ENCODE peak calls at places on chromosomes 2 and 18, in seven cellular contexts. G is PC-3, R is kidney, Y is neural progenitor cell, Q is mammary epithelial cell, K is GM20000, J is Calu3. V is an unnamed sample.

GRCh38 chr2:23843051-23843976 is 83.6 kb downstream of the ATAD2B start:
- DNase-seq in G (no peak), R (no peak), Y (no peak), Q (no peak), K (no peak), J (no peak), V (no peak)

GRCh38 chr2:129797489-129798300 is 181.8 kb upstream of the RAB6C start:
- DNase-seq in G (no peak), R (no peak), Y (no peak), Q (no peak), K (no peak), J (no peak), V (no peak)

GRCh38 chr18:7480853-7481252 is 86.3 kb upstream of the PTPRM start:
- DNase-seq in G (no peak), R (no peak), Y (no peak), Q (no peak), K (no peak), J (no peak), V (no peak)

GRCh38 chr18:67600181-67600631 is 83.7 kb upstream of the DSEL start:
- DNase-seq in G (peak; percentile 70), R (no peak), Y (no peak), Q (peak; percentile 38), K (no peak), J (peak; percentile 63), V (no peak)

GRCh38 chr2:212037062-212037461 is 501.5 kb downstream of the ERBB4 start:
- DNase-seq in G (no peak), R (no peak), Y (no peak), Q (no peak), K (no peak), J (no peak), V (no peak)

GRCh38 chr2:227761734-227762476 is 16.2 kb downstream of the SCYGR8 start:
- DNase-seq in G (no peak), R (no peak), Y (no peak), Q (no peak), K (no peak), J (peak; percentile 34), V (no peak)

GRCh38 chr18:48991299-48992055 is 40.7 kb upstream of the SMAD7 start:
- DNase-seq in G (peak; percentile 51), R (peak; percentile 67), Y (no peak), Q (peak; percentile 22), K (no peak), J (no peak), V (peak; percentile 60)

GRCh38 chr2:236912316-236913153 is 173.2 kb upstream of the COPS8 start:
- DNase-seq in G (no peak), R (no peak), Y (no peak), Q (no peak), K (no peak), J (no peak), V (no peak)

GRCh38 chr2:133293544-133294270 is 274.6 kb downstream of the NCKAP5 start:
- DNase-seq in G (no peak), R (no peak), Y (no peak), Q (no peak), K (no peak), J (no peak), V (no peak)

GRCh38 chr2:14720739-14721138 is 88.2 kb downstream of the LRATD1 start:
- DNase-seq in G (no peak), R (no peak), Y (no peak), Q (no peak), K (no peak), J (no peak), V (no peak)

GRCh38 chr2:60216452-60216995 is 336.9 kb downstream of the BCL11A start:
- DNase-seq in G (no peak), R (no peak), Y (no peak), Q (peak; percentile 9), K (no peak), J (no peak), V (peak; percentile 3)

GRCh38 chr2:217182996-217183395 is 323.1 kb upstream of the TNP1 start:
- DNase-seq in G (no peak), R (no peak), Y (no peak), Q (no peak), K (no peak), J (no peak), V (no peak)

GRCh38 chr2:134232461-134232860 is 21.4 kb upstream of the MGAT5 start:
- DNase-seq in G (no peak), R (no peak), Y (no peak), Q (no peak), K (no peak), J (no peak), V (no peak)

GRCh38 chr2:241150660-241151530 is 628 bp downstream of the PPP1R7 start:
- DNase-seq in G (no peak), R (peak; percentile 50), Y (peak; percentile 13), Q (no peak), K (no peak), J (no peak), V (no peak)

GRCh38 chr2:42601076-42601475 is 32.6 kb downstream of the MTA3 start:
- DNase-seq in G (peak; percentile 3), R (no peak), Y (no peak), Q (no peak), K (no peak), J (no peak), V (no peak)

GRCh38 chr2:42602937-42603219 is 34.4 kb downstream of the MTA3 start:
- DNase-seq in G (no peak), R (no peak), Y (no peak), Q (no peak), K (no peak), J (no peak), V (no peak)

GRCh38 chr2:42602218-42602936 is 33.9 kb downstream of the MTA3 start:
- DNase-seq in G (peak; percentile 10), R (no peak), Y (no peak), Q (no peak), K (no peak), J (no peak), V (no peak)

GRCh38 chr2:42593282-42593681 is 24.9 kb downstream of the MTA3 start:
- DNase-seq in G (no peak), R (no peak), Y (no peak), Q (no peak), K (no peak), J (no peak), V (no peak)

DNA sequence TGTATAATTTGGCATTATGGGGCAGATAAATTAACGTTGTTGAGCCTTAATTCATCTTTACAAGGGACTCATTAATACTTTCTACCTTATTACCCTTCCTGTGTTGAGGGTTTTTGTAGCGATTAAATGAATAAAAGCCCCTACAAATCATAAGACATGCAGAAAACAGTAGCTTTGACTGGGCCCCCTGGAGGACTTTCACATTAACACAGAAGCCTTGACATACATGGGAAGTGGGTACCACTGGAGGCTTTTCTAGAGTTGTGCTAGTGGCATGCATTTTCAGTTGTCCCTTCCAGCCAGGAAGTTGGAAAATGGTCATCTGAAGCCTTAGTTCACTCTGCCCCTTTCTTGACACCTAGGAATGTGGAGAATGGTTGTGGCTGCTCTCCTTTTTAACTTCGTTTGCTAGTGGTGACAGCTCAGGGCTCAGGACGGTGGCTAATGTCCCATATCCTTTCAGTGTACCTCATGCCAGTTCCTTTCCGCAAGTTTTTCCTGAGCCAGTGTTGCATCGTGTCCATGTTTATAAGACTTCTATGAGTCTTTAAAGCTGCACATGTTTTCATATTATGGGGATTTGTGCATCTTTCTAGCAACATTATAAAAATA is 30.3 kb downstream of the MTA3 start:
- DNase-seq in G (peak; percentile 10), R (no peak), Y (no peak), Q (no peak), K (no peak), J (no peak), V (no peak)
- TF ChIP-seq CTCF in G (peak; percentile 45), R (no peak), Y (peak; percentile 23), Q (no peak), K (no peak), J (no peak), V (no peak)

GRCh38 chr18:36211612-36212065 is 24.3 kb downstream of the MOCOS start:
- DNase-seq in G (no peak), R (no peak), Y (no peak), Q (peak; percentile 82), K (no peak), J (no peak), V (no peak)

GRCh38 chr18:36214811-36215210 is 27.5 kb downstream of the MOCOS start:
- DNase-seq in G (no peak), R (no peak), Y (no peak), Q (no peak), K (no peak), J (no peak), V (no peak)

GRCh38 chr18:36212978-36213303 is 25.6 kb downstream of the MOCOS start:
- DNase-seq in G (no peak), R (no peak), Y (no peak), Q (no peak), K (no peak), J (no peak), V (no peak)

GRCh38 chr18:36215577-36215976 is 28.3 kb downstream of the MOCOS start:
- DNase-seq in G (no peak), R (no peak), Y (no peak), Q (no peak), K (no peak), J (no peak), V (no peak)

GRCh38 chr18:36212301-36212977 is 25.1 kb downstream of the MOCOS start:
- DNase-seq in G (no peak), R (no peak), Y (peak; percentile 27), Q (no peak), K (no peak), J (no peak), V (no peak)
- TF ChIP-seq CTCF in G (no peak), R (no peak), Y (peak; percentile 13), Q (no peak), K (no peak), J (no peak), V (no peak)

DNA sequence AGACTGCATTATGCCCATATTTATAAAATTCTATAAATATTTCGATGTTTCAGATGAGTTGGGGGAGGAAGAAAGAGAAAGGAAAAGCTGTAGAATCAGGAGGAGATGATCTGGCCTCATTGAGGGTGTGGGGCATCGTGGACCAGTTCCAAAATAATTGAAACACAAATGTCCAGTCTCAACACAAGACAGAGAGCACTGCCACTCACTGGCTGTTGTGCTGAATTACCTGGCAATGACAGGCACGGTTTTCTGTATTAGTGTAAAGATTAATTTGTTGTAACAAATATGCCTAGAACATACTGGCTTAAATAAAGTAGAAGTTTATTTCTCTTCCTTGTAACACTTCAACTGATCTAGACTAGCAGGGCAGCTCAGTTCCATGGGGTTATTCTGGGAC is 24.1 kb downstream of the POLE4 start:
- DNase-seq in G (peak; percentile 53), R (no peak), Y (no peak), Q (peak; percentile 12), K (no peak), J (no peak), V (peak; percentile 55)
- TF ChIP-seq CTCF in G (peak; percentile 72), R (no peak), Y (peak; percentile 17), Q (peak; percentile 30), K (no peak), J (no peak), V (peak; percentile 43)

DNA sequence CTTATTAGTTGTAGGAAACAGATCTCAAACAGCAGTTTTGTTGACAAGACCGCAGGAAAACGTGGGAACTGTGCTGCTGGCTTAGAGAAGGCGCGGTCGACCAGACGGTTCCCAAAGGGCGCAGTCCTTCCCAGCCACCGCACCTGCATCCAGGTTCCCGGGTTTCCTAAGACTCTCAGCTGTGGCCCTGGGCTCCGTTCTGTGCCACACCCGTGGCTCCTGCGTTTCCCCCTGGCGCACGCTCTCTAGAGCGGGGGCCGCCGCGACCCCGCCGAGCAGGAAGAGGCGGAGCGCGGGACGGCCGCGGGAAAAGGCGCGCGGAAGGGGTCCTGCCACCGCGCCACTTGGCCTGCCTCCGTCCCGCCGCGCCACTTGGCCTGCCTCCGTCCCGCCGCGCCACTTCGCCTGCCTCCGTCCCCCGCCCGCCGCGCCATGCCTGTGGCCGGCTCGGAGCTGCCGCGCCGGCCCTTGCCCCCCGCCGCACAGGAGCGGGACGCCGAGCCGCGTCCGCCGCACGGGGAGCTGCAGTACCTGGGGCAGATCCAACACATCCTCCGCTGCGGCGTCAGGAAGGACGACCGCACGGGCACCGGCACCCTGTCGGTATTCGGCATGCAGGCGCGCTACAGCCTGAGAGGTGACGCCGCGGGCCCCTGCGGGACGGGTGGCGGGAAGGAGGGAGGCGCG is at the start of gene TYMS:
- DNase-seq in G (peak; percentile 84), R (peak; percentile 74), Y (peak; percentile 86), Q (peak; percentile 80), K (peak; percentile 79), J (peak; percentile 81), V (peak; percentile 64)
- TF ChIP-seq CTCF in G (no peak), R (no peak), Y (peak; percentile 41), Q (no peak), K (no peak), J (no peak), V (no peak)

V was measured in MCF 10A.